ENCODE peak calls at places on chromosomes 5 and 9, in five cellular contexts. Z is CD8-positive, alpha-beta T cell; W is heart left ventricle; K is fibroblast of the aortic adventitia; U is skeletal muscle cell. I is an unnamed sample.

GRCh38 chr5:65076251-65076869 is 307.6 kb downstream of the CWC27 start:
- DNase-seq in U (peak), W (peak), K (peak), Z (peak), I (no peak)

GRCh38 chr5:31153523-31153922 is 40.0 kb upstream of the CDH6 start:
- DNase-seq in U (no peak), W (no peak), Z (no peak), K (peak), I (no peak)

GRCh38 chr9:121620777-121621437 is 30.5 kb upstream of the DAB2IP start:
- DNase-seq in U (no peak), Z (no peak), K (no peak), W (no peak), I (no peak)

GRCh38 chr5:168030911-168031310 is 260.5 kb upstream of the WWC1 start:
- DNase-seq in W (no peak), U (no peak), Z (no peak), K (no peak), I (no peak)

GRCh38 chr9:117178596-117179111 is 236.2 kb downstream of the ASTN2 start:
- DNase-seq in Z (no peak), K (no peak), U (no peak), W (no peak), I (no peak)

GRCh38 chr5:89417990-89418820 is 535.2 kb upstream of the MEF2C start:
- DNase-seq in Z (no peak), U (no peak), K (no peak), W (no peak), I (no peak)

GRCh38 chr5:108084105-108084504 is 297.8 kb downstream of the FBXL17 start:
- DNase-seq in U (no peak), K (peak), W (no peak), Z (no peak), I (no peak)

GRCh38 chr9:135519179-135519971 is 1.9 kb upstream of the LCN1 start:
- DNase-seq in W (no peak), Z (no peak), K (no peak), U (no peak), I (no peak)

GRCh38 chr9:33637881-33638280 is 113.8 kb downstream of the ANKRD18B start:
- DNase-seq in K (no peak), W (no peak), U (no peak), Z (no peak), I (no peak)

GRCh38 chr9:88775037-88775471 is 216.2 kb upstream of the S1PR3 start:
- DNase-seq in Z (no peak), K (peak), U (peak), W (no peak), I (peak)

GRCh38 chr5:143057580-143057999 is 287.4 kb downstream of the ARHGAP26 start:
- DNase-seq in U (no peak), Z (no peak), W (no peak), K (peak), I (no peak)

I was measured in GM04503.